ENCODE peak calls at places on chromosomes 4 and X, in seven cellular contexts. P is Calu3; L is cardiac muscle cell; V is HEK293T; E is IMR-90; N is NCI-H1092; K is activated T-cell treated with anti-CD3 and anti-CD28 coated beads, Interleukin-2, amount 50 U/mL, for 4 hours. W is an unnamed sample.

GRCh38 chrX:136166221-136166855 is 19.0 kb downstream of the FHL1 start:
- DNase-seq in P (peak), L (peak), V (peak), E (peak), N (no peak), K (no peak), W (no peak)

GRCh38 chrX:51743179-51743957 is at the start of gene GSPT2:
- DNase-seq in P (peak), L (peak), V (peak), E (peak), N (peak), K (peak), W (no peak)

GRCh38 chrX:48559636-48560035 is 14.6 kb upstream of the RBM3 start:
- DNase-seq in P (no peak), L (no peak), V (no peak), E (no peak), N (no peak), K (no peak), W (no peak)

GRCh38 chr4:100983426-100983825 is 363.9 kb downstream of the PPP3CA start:
- DNase-seq in P (no peak), L (no peak), V (no peak), E (no peak), N (no peak), K (no peak), W (no peak)

GRCh38 chr4:169220854-169221311 is 49.9 kb downstream of the SH3RF1 start:
- DNase-seq in P (no peak), L (no peak), V (no peak), E (peak), N (no peak), K (no peak), W (no peak)

GRCh38 chr4:184232212-184232611 is 14.5 kb upstream of the ENPP6 start:
- DNase-seq in P (no peak), L (no peak), V (no peak), E (no peak), N (no peak), K (no peak), W (no peak)

GRCh38 chr4:2792711-2793577 is at the start of gene SH3BP2:
- DNase-seq in P (peak), L (peak), V (peak), E (peak), N (no peak), K (peak), W (no peak)

GRCh38 chr4:145528601-145529000 is 46.9 kb downstream of the SMAD1 start:
- DNase-seq in P (peak), L (no peak), V (no peak), E (no peak), N (no peak), K (no peak), W (no peak)

GRCh38 chr4:118776166-118776954 is 59.6 kb downstream of the SEC24D start:
- DNase-seq in P (no peak), L (no peak), V (no peak), E (peak), N (no peak), K (no peak), W (no peak)